ENCODE peak calls at places on chromosomes 11 and 22, in nine cellular contexts. D is PC-3; F is NCI-H1694 treated with DMSO at 0.1 percent for 48 hours; A is stimulated activated CD8-positive, alpha-beta memory T cell treated with anti-CD3 and anti-CD28 coated beads, Interleukin-15, amount 100 ng/mL, for 1 hour; N is activated CD4-positive, CD25-positive, alpha-beta regulatory T cell treated with anti-CD3 and anti-CD28 coated beads, Interleukin-2, amount 50 U/mL, for 72 hours; B is hypothalamus; I is thoracic aorta; T is NCI-H774; C is glomerular endothelial cell. Z is an unnamed sample.

GRCh38 chr22:46105494-46106278 is 44.6 kb upstream of the PPARA start:
- DNase-seq in N (no peak), B (no peak), F (peak), I (no peak), D (no peak), T (no peak), C (no peak), A (no peak), Z (no peak)

GRCh38 chr11:19714093-19714386 is 1.4 kb downstream of the NAV2 start:
- DNase-seq in D (peak), N (no peak), F (no peak), I (no peak), C (no peak), T (no peak), A (no peak), B (no peak), Z (no peak)

GRCh38 chr11:121105063-121105480 is 4.0 kb downstream of the TECTA start:
- DNase-seq in T (no peak), I (no peak), A (no peak), D (no peak), N (no peak), C (no peak), B (no peak), F (no peak), Z (no peak)

GRCh38 chr11:41963406-41963805 is 504.0 kb upstream of the LRRC4C start:
- DNase-seq in B (no peak), A (no peak), I (no peak), F (no peak), C (no peak), D (no peak), T (no peak), N (no peak), Z (no peak)

GRCh38 chr22:30535182-30535581 is 11.4 kb downstream of the SEC14L6 start:
- DNase-seq in A (no peak), C (no peak), T (no peak), B (no peak), I (no peak), D (no peak), N (no peak), F (no peak), Z (no peak)

GRCh38 chr11:75797116-75797515 is 17.9 kb upstream of the UVRAG start:
- DNase-seq in T (no peak), B (no peak), A (no peak), N (no peak), D (peak), I (no peak), F (no peak), C (no peak), Z (no peak)

GRCh38 chr22:32754413-32755041 is 47.0 kb upstream of the TIMP3 start:
- DNase-seq in B (no peak), I (no peak), A (no peak), F (no peak), N (no peak), D (no peak), C (no peak), T (no peak), Z (no peak)

GRCh38 chr11:7579226-7579825 is 65.5 kb downstream of the PPFIBP2 start:
- DNase-seq in F (no peak), N (no peak), T (no peak), A (no peak), B (no peak), I (no peak), C (no peak), D (no peak), Z (no peak)

GRCh38 chr11:120952503-120953229 is 71.2 kb upstream of the TBCEL start:
- DNase-seq in C (no peak), F (peak), A (peak), D (peak), N (peak), B (peak), T (peak), I (peak), Z (peak)

Z was measured in COR-L47.